ENCODE peak calls at places on chromosome 11, in seven cellular contexts. One of them, this sample, is unnamed.
A peak's percentile ranks its signal among the peaks of the same experiment; 100 is the strongest.

GRCh38 chr11:76462317-76462716 is 17.5 kb downstream of the EMSY start:
- DNase-seq in stimulated activated CD4-positive, alpha-beta T cell treated with anti-CD3 and anti-CD28 coated beads, Interleukin-1b, Interleukin-23, amount 100 ng/mL, for 1 hour: no peak
- DNase-seq in HTR-8/SVneo: no peak
- DNase-seq in activated CD4-positive, alpha-beta T cell treated with anti-CD3 and anti-CD28 coated beads, Interleukin-2, amount 50 U/mL, for 4 hours: no peak
- DNase-seq in Daoy: no peak
- DNase-seq in SW480: no peak
- DNase-seq in WTC11: no peak
- DNase-seq in this sample: no peak

GRCh38 chr11:124071622-124071948 is 30.5 kb upstream of the OR10G7 start:
- DNase-seq in stimulated activated CD4-positive, alpha-beta T cell treated with anti-CD3 and anti-CD28 coated beads, Interleukin-1b, Interleukin-23, amount 100 ng/mL, for 1 hour: no peak
- DNase-seq in HTR-8/SVneo: no peak
- DNase-seq in activated CD4-positive, alpha-beta T cell treated with anti-CD3 and anti-CD28 coated beads, Interleukin-2, amount 50 U/mL, for 4 hours: no peak
- DNase-seq in Daoy: no peak
- DNase-seq in SW480: no peak
- DNase-seq in WTC11: no peak
- DNase-seq in this sample: no peak

GRCh38 chr11:108601150-108601549 is 7.6 kb upstream of the EXPH5 start:
- DNase-seq in stimulated activated CD4-positive, alpha-beta T cell treated with anti-CD3 and anti-CD28 coated beads, Interleukin-1b, Interleukin-23, amount 100 ng/mL, for 1 hour: no peak
- DNase-seq in HTR-8/SVneo: no peak
- DNase-seq in activated CD4-positive, alpha-beta T cell treated with anti-CD3 and anti-CD28 coated beads, Interleukin-2, amount 50 U/mL, for 4 hours: no peak
- DNase-seq in Daoy: no peak
- DNase-seq in SW480: no peak
- DNase-seq in WTC11: no peak
- DNase-seq in this sample: no peak

GRCh38 chr11:110897035-110897434 is 184.8 kb upstream of the ARHGAP20 start:
- DNase-seq in stimulated activated CD4-positive, alpha-beta T cell treated with anti-CD3 and anti-CD28 coated beads, Interleukin-1b, Interleukin-23, amount 100 ng/mL, for 1 hour: no peak
- DNase-seq in HTR-8/SVneo: no peak
- DNase-seq in activated CD4-positive, alpha-beta T cell treated with anti-CD3 and anti-CD28 coated beads, Interleukin-2, amount 50 U/mL, for 4 hours: no peak
- DNase-seq in Daoy: no peak
- DNase-seq in SW480: peak; percentile 20
- DNase-seq in WTC11: no peak
- DNase-seq in this sample: no peak

GRCh38 chr11:121071456-121072236 is 29.4 kb upstream of the TECTA start:
- DNase-seq in stimulated activated CD4-positive, alpha-beta T cell treated with anti-CD3 and anti-CD28 coated beads, Interleukin-1b, Interleukin-23, amount 100 ng/mL, for 1 hour: no peak
- DNase-seq in HTR-8/SVneo: no peak
- DNase-seq in activated CD4-positive, alpha-beta T cell treated with anti-CD3 and anti-CD28 coated beads, Interleukin-2, amount 50 U/mL, for 4 hours: no peak
- DNase-seq in Daoy: no peak
- DNase-seq in SW480: no peak
- DNase-seq in WTC11: no peak
- DNase-seq in this sample: peak; percentile 39

GRCh38 chr11:57378166-57378565 is 2.8 kb downstream of the PRG3 start:
- DNase-seq in stimulated activated CD4-positive, alpha-beta T cell treated with anti-CD3 and anti-CD28 coated beads, Interleukin-1b, Interleukin-23, amount 100 ng/mL, for 1 hour: no peak
- DNase-seq in HTR-8/SVneo: no peak
- DNase-seq in activated CD4-positive, alpha-beta T cell treated with anti-CD3 and anti-CD28 coated beads, Interleukin-2, amount 50 U/mL, for 4 hours: no peak
- DNase-seq in Daoy: no peak
- DNase-seq in SW480: no peak
- DNase-seq in WTC11: no peak
- DNase-seq in this sample: no peak

GRCh38 chr11:46801694-46802093 is 44.4 kb downstream of the CKAP5 start:
- DNase-seq in stimulated activated CD4-positive, alpha-beta T cell treated with anti-CD3 and anti-CD28 coated beads, Interleukin-1b, Interleukin-23, amount 100 ng/mL, for 1 hour: no peak
- DNase-seq in HTR-8/SVneo: no peak
- DNase-seq in activated CD4-positive, alpha-beta T cell treated with anti-CD3 and anti-CD28 coated beads, Interleukin-2, amount 50 U/mL, for 4 hours: no peak
- DNase-seq in Daoy: no peak
- DNase-seq in SW480: no peak
- DNase-seq in WTC11: no peak
- DNase-seq in this sample: no peak

GRCh38 chr11:96969251-96969650 is 579.4 kb downstream of the JRKL start:
- DNase-seq in stimulated activated CD4-positive, alpha-beta T cell treated with anti-CD3 and anti-CD28 coated beads, Interleukin-1b, Interleukin-23, amount 100 ng/mL, for 1 hour: no peak
- DNase-seq in HTR-8/SVneo: no peak
- DNase-seq in activated CD4-positive, alpha-beta T cell treated with anti-CD3 and anti-CD28 coated beads, Interleukin-2, amount 50 U/mL, for 4 hours: no peak
- DNase-seq in Daoy: no peak
- DNase-seq in SW480: peak; percentile 59
- DNase-seq in WTC11: no peak
- DNase-seq in this sample: no peak

GRCh38 chr11:107252429-107253161 is 205.0 kb downstream of the CWF19L2 start:
- DNase-seq in stimulated activated CD4-positive, alpha-beta T cell treated with anti-CD3 and anti-CD28 coated beads, Interleukin-1b, Interleukin-23, amount 100 ng/mL, for 1 hour: no peak
- DNase-seq in HTR-8/SVneo: no peak
- DNase-seq in activated CD4-positive, alpha-beta T cell treated with anti-CD3 and anti-CD28 coated beads, Interleukin-2, amount 50 U/mL, for 4 hours: no peak
- DNase-seq in Daoy: no peak
- DNase-seq in SW480: no peak
- DNase-seq in WTC11: no peak
- DNase-seq in this sample: no peak

GRCh38 chr11:84645988-84646689 is 981.0 kb downstream of the DLG2 start:
- DNase-seq in stimulated activated CD4-positive, alpha-beta T cell treated with anti-CD3 and anti-CD28 coated beads, Interleukin-1b, Interleukin-23, amount 100 ng/mL, for 1 hour: no peak
- DNase-seq in HTR-8/SVneo: no peak
- DNase-seq in activated CD4-positive, alpha-beta T cell treated with anti-CD3 and anti-CD28 coated beads, Interleukin-2, amount 50 U/mL, for 4 hours: no peak
- DNase-seq in Daoy: no peak
- DNase-seq in SW480: no peak
- DNase-seq in WTC11: no peak
- DNase-seq in this sample: no peak

GRCh38 chr11:11813288-11813962 is 28.3 kb upstream of the USP47 start:
- DNase-seq in stimulated activated CD4-positive, alpha-beta T cell treated with anti-CD3 and anti-CD28 coated beads, Interleukin-1b, Interleukin-23, amount 100 ng/mL, for 1 hour: no peak
- DNase-seq in HTR-8/SVneo: peak; percentile 69
- DNase-seq in activated CD4-positive, alpha-beta T cell treated with anti-CD3 and anti-CD28 coated beads, Interleukin-2, amount 50 U/mL, for 4 hours: no peak
- DNase-seq in Daoy: peak; percentile 74
- DNase-seq in SW480: peak; percentile 54
- DNase-seq in WTC11: no peak
- DNase-seq in this sample: no peak

GRCh38 chr11:8389034-8389996 is 125.6 kb upstream of the LMO1 start:
- DNase-seq in stimulated activated CD4-positive, alpha-beta T cell treated with anti-CD3 and anti-CD28 coated beads, Interleukin-1b, Interleukin-23, amount 100 ng/mL, for 1 hour: no peak
- DNase-seq in HTR-8/SVneo: no peak
- DNase-seq in activated CD4-positive, alpha-beta T cell treated with anti-CD3 and anti-CD28 coated beads, Interleukin-2, amount 50 U/mL, for 4 hours: no peak
- DNase-seq in Daoy: peak; percentile 14
- DNase-seq in SW480: no peak
- DNase-seq in WTC11: no peak
- DNase-seq in this sample: no peak

GRCh38 chr11:59801981-59802638 is 8.5 kb downstream of the MRPL16 start:
- DNase-seq in stimulated activated CD4-positive, alpha-beta T cell treated with anti-CD3 and anti-CD28 coated beads, Interleukin-1b, Interleukin-23, amount 100 ng/mL, for 1 hour: no peak
- DNase-seq in HTR-8/SVneo: no peak
- DNase-seq in activated CD4-positive, alpha-beta T cell treated with anti-CD3 and anti-CD28 coated beads, Interleukin-2, amount 50 U/mL, for 4 hours: no peak
- DNase-seq in Daoy: peak; percentile 31
- DNase-seq in SW480: no peak
- DNase-seq in WTC11: no peak
- DNase-seq in this sample: no peak

GRCh38 chr11:48052183-48053040 is 72.1 kb downstream of the PTPRJ start:
- DNase-seq in stimulated activated CD4-positive, alpha-beta T cell treated with anti-CD3 and anti-CD28 coated beads, Interleukin-1b, Interleukin-23, amount 100 ng/mL, for 1 hour: no peak
- DNase-seq in HTR-8/SVneo: peak; percentile 71
- DNase-seq in activated CD4-positive, alpha-beta T cell treated with anti-CD3 and anti-CD28 coated beads, Interleukin-2, amount 50 U/mL, for 4 hours: no peak
- DNase-seq in Daoy: peak; percentile 41
- DNase-seq in SW480: no peak
- DNase-seq in WTC11: peak; percentile 58
- DNase-seq in this sample: peak; percentile 60

GRCh38 chr11:61378713-61379313 is 13.6 kb upstream of the TMEM216 start:
- DNase-seq in stimulated activated CD4-positive, alpha-beta T cell treated with anti-CD3 and anti-CD28 coated beads, Interleukin-1b, Interleukin-23, amount 100 ng/mL, for 1 hour: no peak
- DNase-seq in HTR-8/SVneo: peak; percentile 67
- DNase-seq in activated CD4-positive, alpha-beta T cell treated with anti-CD3 and anti-CD28 coated beads, Interleukin-2, amount 50 U/mL, for 4 hours: no peak
- DNase-seq in Daoy: peak; percentile 57
- DNase-seq in SW480: no peak
- DNase-seq in WTC11: no peak
- DNase-seq in this sample: no peak

GRCh38 chr11:48101958-48102357 is 114.7 kb upstream of the OR4B1 start:
- DNase-seq in stimulated activated CD4-positive, alpha-beta T cell treated with anti-CD3 and anti-CD28 coated beads, Interleukin-1b, Interleukin-23, amount 100 ng/mL, for 1 hour: no peak
- DNase-seq in HTR-8/SVneo: no peak
- DNase-seq in activated CD4-positive, alpha-beta T cell treated with anti-CD3 and anti-CD28 coated beads, Interleukin-2, amount 50 U/mL, for 4 hours: no peak
- DNase-seq in Daoy: no peak
- DNase-seq in SW480: no peak
- DNase-seq in WTC11: no peak
- DNase-seq in this sample: no peak

GRCh38 chr11:122248130-122248529 is 132.1 kb upstream of the BLID start:
- DNase-seq in stimulated activated CD4-positive, alpha-beta T cell treated with anti-CD3 and anti-CD28 coated beads, Interleukin-1b, Interleukin-23, amount 100 ng/mL, for 1 hour: no peak
- DNase-seq in HTR-8/SVneo: no peak
- DNase-seq in activated CD4-positive, alpha-beta T cell treated with anti-CD3 and anti-CD28 coated beads, Interleukin-2, amount 50 U/mL, for 4 hours: no peak
- DNase-seq in Daoy: no peak
- DNase-seq in SW480: no peak
- DNase-seq in WTC11: no peak
- DNase-seq in this sample: no peak

GRCh38 chr11:65928667-65929066 is 9.4 kb downstream of the DRAP1 start:
- DNase-seq in stimulated activated CD4-positive, alpha-beta T cell treated with anti-CD3 and anti-CD28 coated beads, Interleukin-1b, Interleukin-23, amount 100 ng/mL, for 1 hour: no peak
- DNase-seq in HTR-8/SVneo: no peak
- DNase-seq in activated CD4-positive, alpha-beta T cell treated with anti-CD3 and anti-CD28 coated beads, Interleukin-2, amount 50 U/mL, for 4 hours: no peak
- DNase-seq in Daoy: no peak
- DNase-seq in SW480: no peak
- DNase-seq in WTC11: no peak
- DNase-seq in this sample: no peak

GRCh38 chr11:44383246-44383645 is 73.3 kb upstream of the ALX4 start:
- DNase-seq in stimulated activated CD4-positive, alpha-beta T cell treated with anti-CD3 and anti-CD28 coated beads, Interleukin-1b, Interleukin-23, amount 100 ng/mL, for 1 hour: no peak
- DNase-seq in HTR-8/SVneo: no peak
- DNase-seq in activated CD4-positive, alpha-beta T cell treated with anti-CD3 and anti-CD28 coated beads, Interleukin-2, amount 50 U/mL, for 4 hours: no peak
- DNase-seq in Daoy: no peak
- DNase-seq in SW480: no peak
- DNase-seq in WTC11: no peak
- DNase-seq in this sample: no peak

GRCh38 chr11:89487016-89487415 is 4.2 kb downstream of the NOX4 start:
- DNase-seq in stimulated activated CD4-positive, alpha-beta T cell treated with anti-CD3 and anti-CD28 coated beads, Interleukin-1b, Interleukin-23, amount 100 ng/mL, for 1 hour: no peak
- DNase-seq in HTR-8/SVneo: no peak
- DNase-seq in activated CD4-positive, alpha-beta T cell treated with anti-CD3 and anti-CD28 coated beads, Interleukin-2, amount 50 U/mL, for 4 hours: no peak
- DNase-seq in Daoy: no peak
- DNase-seq in SW480: no peak
- DNase-seq in WTC11: no peak
- DNase-seq in this sample: no peak

GRCh38 chr11:35964846-35965245 is 21.0 kb downstream of the LDLRAD3 start:
- DNase-seq in stimulated activated CD4-positive, alpha-beta T cell treated with anti-CD3 and anti-CD28 coated beads, Interleukin-1b, Interleukin-23, amount 100 ng/mL, for 1 hour: no peak
- DNase-seq in HTR-8/SVneo: no peak
- DNase-seq in activated CD4-positive, alpha-beta T cell treated with anti-CD3 and anti-CD28 coated beads, Interleukin-2, amount 50 U/mL, for 4 hours: no peak
- DNase-seq in Daoy: no peak
- DNase-seq in SW480: no peak
- DNase-seq in WTC11: no peak
- DNase-seq in this sample: no peak

GRCh38 chr11:27200779-27201453 is 160.3 kb downstream of the BBOX1 start:
- DNase-seq in stimulated activated CD4-positive, alpha-beta T cell treated with anti-CD3 and anti-CD28 coated beads, Interleukin-1b, Interleukin-23, amount 100 ng/mL, for 1 hour: no peak
- DNase-seq in HTR-8/SVneo: no peak
- DNase-seq in activated CD4-positive, alpha-beta T cell treated with anti-CD3 and anti-CD28 coated beads, Interleukin-2, amount 50 U/mL, for 4 hours: no peak
- DNase-seq in Daoy: no peak
- DNase-seq in SW480: no peak
- DNase-seq in WTC11: no peak
- DNase-seq in this sample: no peak

GRCh38 chr11:114149689-114150407 is 90.3 kb downstream of the ZBTB16 start:
- DNase-seq in stimulated activated CD4-positive, alpha-beta T cell treated with anti-CD3 and anti-CD28 coated beads, Interleukin-1b, Interleukin-23, amount 100 ng/mL, for 1 hour: no peak
- DNase-seq in HTR-8/SVneo: no peak
- DNase-seq in activated CD4-positive, alpha-beta T cell treated with anti-CD3 and anti-CD28 coated beads, Interleukin-2, amount 50 U/mL, for 4 hours: no peak
- DNase-seq in Daoy: peak; percentile 28
- DNase-seq in SW480: no peak
- DNase-seq in WTC11: no peak
- DNase-seq in this sample: no peak

GRCh38 chr11:46369458-46370152 is 11.9 kb upstream of the MDK start:
- DNase-seq in stimulated activated CD4-positive, alpha-beta T cell treated with anti-CD3 and anti-CD28 coated beads, Interleukin-1b, Interleukin-23, amount 100 ng/mL, for 1 hour: no peak
- DNase-seq in HTR-8/SVneo: peak; percentile 95
- DNase-seq in activated CD4-positive, alpha-beta T cell treated with anti-CD3 and anti-CD28 coated beads, Interleukin-2, amount 50 U/mL, for 4 hours: peak; percentile 42
- DNase-seq in Daoy: peak; percentile 77
- DNase-seq in SW480: peak; percentile 88
- DNase-seq in WTC11: peak; percentile 82
- DNase-seq in this sample: peak; percentile 88

GRCh38 chr11:62560566-62561103 is 13.1 kb downstream of the EEF1G start:
- DNase-seq in stimulated activated CD4-positive, alpha-beta T cell treated with anti-CD3 and anti-CD28 coated beads, Interleukin-1b, Interleukin-23, amount 100 ng/mL, for 1 hour: peak; percentile 78
- DNase-seq in HTR-8/SVneo: peak; percentile 84
- DNase-seq in activated CD4-positive, alpha-beta T cell treated with anti-CD3 and anti-CD28 coated beads, Interleukin-2, amount 50 U/mL, for 4 hours: peak; percentile 86
- DNase-seq in Daoy: peak; percentile 94
- DNase-seq in SW480: peak; percentile 94
- DNase-seq in WTC11: peak; percentile 96
- DNase-seq in this sample: peak; percentile 76

GRCh38 chr11:35237860-35238715 is 99.1 kb downstream of the CD44 start:
- DNase-seq in stimulated activated CD4-positive, alpha-beta T cell treated with anti-CD3 and anti-CD28 coated beads, Interleukin-1b, Interleukin-23, amount 100 ng/mL, for 1 hour: peak; percentile 14
- DNase-seq in HTR-8/SVneo: peak; percentile 41
- DNase-seq in activated CD4-positive, alpha-beta T cell treated with anti-CD3 and anti-CD28 coated beads, Interleukin-2, amount 50 U/mL, for 4 hours: no peak
- DNase-seq in Daoy: peak; percentile 55
- DNase-seq in SW480: no peak
- DNase-seq in WTC11: peak; percentile 66
- DNase-seq in this sample: peak; percentile 61

GRCh38 chr11:23192256-23192655 is 332.0 kb upstream of the CCDC179 start:
- DNase-seq in stimulated activated CD4-positive, alpha-beta T cell treated with anti-CD3 and anti-CD28 coated beads, Interleukin-1b, Interleukin-23, amount 100 ng/mL, for 1 hour: no peak
- DNase-seq in HTR-8/SVneo: no peak
- DNase-seq in activated CD4-positive, alpha-beta T cell treated with anti-CD3 and anti-CD28 coated beads, Interleukin-2, amount 50 U/mL, for 4 hours: no peak
- DNase-seq in Daoy: no peak
- DNase-seq in SW480: no peak
- DNase-seq in WTC11: no peak
- DNase-seq in this sample: no peak

GRCh38 chr11:107116358-107116757 is 98.1 kb upstream of the GUCY1A2 start:
- DNase-seq in stimulated activated CD4-positive, alpha-beta T cell treated with anti-CD3 and anti-CD28 coated beads, Interleukin-1b, Interleukin-23, amount 100 ng/mL, for 1 hour: no peak
- DNase-seq in HTR-8/SVneo: no peak
- DNase-seq in activated CD4-positive, alpha-beta T cell treated with anti-CD3 and anti-CD28 coated beads, Interleukin-2, amount 50 U/mL, for 4 hours: no peak
- DNase-seq in Daoy: no peak
- DNase-seq in SW480: no peak
- DNase-seq in WTC11: no peak
- DNase-seq in this sample: no peak

GRCh38 chr11:17266781-17267180 is 9.8 kb upstream of the NUCB2 start:
- DNase-seq in stimulated activated CD4-positive, alpha-beta T cell treated with anti-CD3 and anti-CD28 coated beads, Interleukin-1b, Interleukin-23, amount 100 ng/mL, for 1 hour: no peak
- DNase-seq in HTR-8/SVneo: no peak
- DNase-seq in activated CD4-positive, alpha-beta T cell treated with anti-CD3 and anti-CD28 coated beads, Interleukin-2, amount 50 U/mL, for 4 hours: no peak
- DNase-seq in Daoy: no peak
- DNase-seq in SW480: no peak
- DNase-seq in WTC11: no peak
- DNase-seq in this sample: no peak

GRCh38 chr11:113904379-113905101 is at the start of gene HTR3B:
- DNase-seq in stimulated activated CD4-positive, alpha-beta T cell treated with anti-CD3 and anti-CD28 coated beads, Interleukin-1b, Interleukin-23, amount 100 ng/mL, for 1 hour: no peak
- DNase-seq in HTR-8/SVneo: no peak
- DNase-seq in activated CD4-positive, alpha-beta T cell treated with anti-CD3 and anti-CD28 coated beads, Interleukin-2, amount 50 U/mL, for 4 hours: no peak
- DNase-seq in Daoy: no peak
- DNase-seq in SW480: no peak
- DNase-seq in WTC11: no peak
- DNase-seq in this sample: no peak

This sample was measured in iPS-NIHi11.